ENCODE peak calls at places on chromosomes 16 and 17, in seven cellular contexts. U is IMR-90, B is neuronal stem cell, G is mesendoderm, J is H1, O is mesenchymal stem cell, V is H9. P is an unnamed sample.

GRCh38 chr17:142102-142661 is 4.8 kb downstream of the SCGB1C2 start:
- DNase-seq in U (peak), B (no peak), G (peak), J (no peak), O (peak), V (no peak), P (no peak)

GRCh38 chr17:77427471-77427991 is 286.8 kb downstream of the SEC14L1 start:
- DNase-seq in U (peak), B (no peak), G (no peak), J (no peak), O (peak), V (no peak), P (no peak)

GRCh38 chr16:29959293-29959692 is 2.6 kb upstream of the TMEM219 start:
- DNase-seq in U (no peak), B (no peak), G (no peak), J (no peak), O (no peak), V (no peak), P (no peak)

GRCh38 chr17:72634621-72635020 is 457.9 kb downstream of the SLC39A11 start:
- DNase-seq in U (no peak), B (no peak), G (no peak), J (no peak), O (no peak), V (no peak), P (no peak)

GRCh38 chr17:10352866-10353265 is 19.9 kb downstream of the MYH13 start:
- DNase-seq in U (no peak), B (no peak), G (peak), J (no peak), O (no peak), V (no peak), P (no peak)

GRCh38 chr17:44122825-44123355 is 551 bp downstream of the HDAC5 start:
- DNase-seq in U (no peak), B (no peak), G (peak), J (no peak), O (no peak), V (no peak), P (no peak)

GRCh38 chr17:72479113-72479512 is 358.3 kb downstream of the SOX9 start:
- DNase-seq in U (no peak), B (no peak), G (no peak), J (no peak), O (no peak), V (no peak), P (no peak)

GRCh38 chr16:1379863-1380174 is 28.1 kb downstream of the GNPTG start:
- DNase-seq in U (no peak), B (no peak), G (peak), J (no peak), O (no peak), V (peak), P (peak)

GRCh38 chr16:88599825-88600538 is 29.8 kb downstream of the ZC3H18 start:
- DNase-seq in U (no peak), B (no peak), G (no peak), J (no peak), O (no peak), V (no peak), P (no peak)

GRCh38 chr16:83849434-83849833 is 41.7 kb downstream of the HSBP1 start:
- DNase-seq in U (no peak), B (no peak), G (no peak), J (no peak), O (no peak), V (no peak), P (no peak)

GRCh38 chr17:75096082-75096625 is 8.4 kb downstream of the SLC16A5 start:
- DNase-seq in U (peak), B (no peak), G (peak), J (no peak), O (peak), V (peak), P (peak)

GRCh38 chr17:17783121-17783824 is 53.5 kb downstream of the SREBF1 start:
- DNase-seq in U (no peak), B (peak), G (peak), J (peak), O (peak), V (peak), P (peak)

GRCh38 chr16:80936410-80936809 is 70.3 kb downstream of the CMC2 start:
- DNase-seq in U (peak), B (no peak), G (no peak), J (peak), O (no peak), V (no peak), P (no peak)

GRCh38 chr16:8634991-8635736 is 13.7 kb downstream of the METTL22 start:
- DNase-seq in U (peak), B (peak), G (peak), J (peak), O (peak), V (peak), P (no peak)

GRCh38 chr16:58001781-58002410 is 689 bp downstream of the USB1 start:
- DNase-seq in U (no peak), B (no peak), G (no peak), J (no peak), O (no peak), V (no peak), P (no peak)

GRCh38 chr16:88973415-88974050 is 3.5 kb downstream of the CBFA2T3 start:
- DNase-seq in U (no peak), B (no peak), G (no peak), J (no peak), O (no peak), V (no peak), P (no peak)

GRCh38 chr17:7356072-7356549 is 1.2 kb downstream of the TMEM95 start:
- DNase-seq in U (peak), B (peak), G (peak), J (peak), O (peak), V (peak), P (peak)

GRCh38 chr16:12252616-12253015 is 276.1 kb downstream of the SNX29 start:
- DNase-seq in U (no peak), B (no peak), G (no peak), J (no peak), O (no peak), V (no peak), P (no peak)

GRCh38 chr16:27737513-27737912 is 187.6 kb downstream of the KATNIP start:
- DNase-seq in U (no peak), B (no peak), G (no peak), J (no peak), O (no peak), V (no peak), P (peak)

GRCh38 chr16:13554643-13555042 is 365.3 kb upstream of the ERCC4 start:
- DNase-seq in U (no peak), B (no peak), G (no peak), J (no peak), O (no peak), V (no peak), P (no peak)
- H3K18ac ChIP-seq in U (no peak), B (no peak), G (no peak), J (no peak), O (no peak), V (no peak), P (no peak)

DNA sequence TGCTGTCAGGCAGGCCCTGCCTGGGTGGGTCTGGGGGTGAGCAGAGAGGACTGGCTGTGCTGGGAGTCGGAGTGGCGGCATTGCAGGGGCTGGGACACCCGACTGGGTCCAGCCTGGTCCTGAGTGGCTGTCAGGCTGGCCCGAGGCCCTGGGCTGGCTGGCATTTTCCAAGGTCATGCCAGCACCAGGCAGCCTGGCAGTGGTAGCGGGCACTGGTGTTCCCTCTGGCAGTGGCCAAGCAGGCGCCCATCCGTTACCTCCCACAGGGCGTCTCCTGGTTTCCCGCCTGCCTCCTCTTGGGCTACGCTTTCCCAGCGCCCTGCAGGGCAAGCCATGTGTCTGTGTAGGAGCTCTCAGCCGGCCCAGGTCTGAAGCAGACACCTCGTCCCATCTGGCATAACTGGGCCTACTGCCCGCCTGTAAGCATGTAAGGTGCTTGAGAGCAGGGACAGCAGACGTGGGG is 5.7 kb upstream of the PKMYT1 start:
- DNase-seq in U (no peak), B (no peak), G (no peak), J (no peak), O (no peak), V (no peak), P (no peak)
- H2BK5ac ChIP-seq in U (no peak), B (peak), G (no peak), J (no peak), O (no peak), V (no peak), P (no peak)

GRCh38 chr16:86277236-86277635 is 233.1 kb upstream of the FOXF1 start:
- DNase-seq in U (no peak), B (no peak), G (no peak), J (no peak), O (no peak), V (peak), P (no peak)
- H3K18ac ChIP-seq in U (no peak), B (no peak), G (no peak), J (peak), O (no peak), V (no peak), P (no peak)

GRCh38 chr16:66344533-66345145 is 21.9 kb upstream of the CDH5 start:
- DNase-seq in U (peak), B (no peak), G (no peak), J (no peak), O (peak), V (no peak), P (peak)

GRCh38 chr16:66342294-66342900 is 24.1 kb upstream of the CDH5 start:
- DNase-seq in U (no peak), B (peak), G (peak), J (peak), O (peak), V (peak), P (no peak)

GRCh38 chr16:66346221-66346620 is 20.3 kb upstream of the CDH5 start:
- DNase-seq in U (no peak), B (no peak), G (no peak), J (no peak), O (no peak), V (no peak), P (peak)
- H2BK5ac ChIP-seq in U (no peak), B (no peak), G (no peak), J (no peak), O (no peak), V (no peak), P (no peak)

GRCh38 chr16:23847938-23848337 is 12.2 kb downstream of the PRKCB start:
- DNase-seq in U (no peak), B (no peak), G (no peak), J (no peak), O (no peak), V (no peak), P (no peak)
- H3K18ac ChIP-seq in U (no peak), B (no peak), G (no peak), J (no peak), O (no peak), V (no peak), P (no peak)

GRCh38 chr16:16030449-16030848 is 81.0 kb downstream of the ABCC1 start:
- DNase-seq in U (no peak), B (no peak), G (no peak), J (no peak), O (no peak), V (no peak), P (no peak)
- H2BK5ac ChIP-seq in U (peak), B (no peak), G (no peak), J (no peak), O (no peak), V (no peak), P (no peak)

GRCh38 chr17:37098910-37099664 is 150.3 kb downstream of the AATF start:
- DNase-seq in U (peak), B (no peak), G (no peak), J (no peak), O (peak), V (no peak), P (no peak)

GRCh38 chr17:37101306-37101705 is 152.6 kb downstream of the AATF start:
- DNase-seq in U (no peak), B (no peak), G (no peak), J (no peak), O (no peak), V (no peak), P (no peak)

GRCh38 chr17:37100231-37100630 is 151.5 kb downstream of the AATF start:
- DNase-seq in U (no peak), B (no peak), G (no peak), J (no peak), O (no peak), V (no peak), P (no peak)

GRCh38 chr17:37106049-37106448 is 157.3 kb downstream of the AATF start:
- DNase-seq in U (no peak), B (no peak), G (no peak), J (no peak), O (no peak), V (no peak), P (no peak)

GRCh38 chr17:37103191-37103590 is 154.4 kb downstream of the AATF start:
- DNase-seq in U (no peak), B (no peak), G (no peak), J (no peak), O (no peak), V (no peak), P (no peak)
- H3K18ac ChIP-seq in U (no peak), B (no peak), G (no peak), J (no peak), O (no peak), V (no peak), P (no peak)

GRCh38 chr17:32275060-32276042 is 9.7 kb downstream of the RHBDL3 start:
- DNase-seq in U (peak), B (no peak), G (peak), J (peak), O (peak), V (peak), P (peak)
- H2BK5ac ChIP-seq in U (no peak), B (no peak), G (no peak), J (peak), O (no peak), V (no peak), P (no peak)

GRCh38 chr16:21183995-21184394 is 25.5 kb downstream of the LDAF1 start:
- DNase-seq in U (no peak), B (no peak), G (no peak), J (no peak), O (no peak), V (no peak), P (no peak)
- H3K18ac ChIP-seq in U (no peak), B (no peak), G (no peak), J (no peak), O (no peak), V (no peak), P (no peak)